ENCODE peak calls at places on chromosomes 11 and 22, in four cellular contexts. A is endothelial cell; O is stimulated activated CD4-positive, alpha-beta T cell treated with anti-CD3 and anti-CD28 coated beads, Interleukin-2, amount 100 ng/mL, for 48 hours; J is SJSA1. I is an unnamed sample.
A peak's percentile ranks its signal among the peaks of the same experiment; 100 is the strongest.

GRCh38 chr11:113240389-113240788 is 74.0 kb upstream of the TTC12 start:
- DNase-seq in A (no peak), O (no peak), J (no peak), I (no peak)

GRCh38 chr11:1192741-1193325 is 30.0 kb upstream of the MUC5B start:
- DNase-seq in A (no peak), O (no peak), J (no peak), I (no peak)

GRCh38 chr11:117166491-117166890 is 12.1 kb upstream of the SIDT2 start:
- DNase-seq in A (no peak), O (no peak), J (no peak), I (no peak)

GRCh38 chr22:32775957-32776356 is 25.5 kb upstream of the TIMP3 start:
- DNase-seq in A (no peak), O (no peak), J (no peak), I (no peak)

GRCh38 chr11:14335712-14336111 is 23.3 kb downstream of the RRAS2 start:
- DNase-seq in A (no peak), O (no peak), J (no peak), I (no peak)

GRCh38 chr22:33519140-33519973 is 400.9 kb downstream of the LARGE1 start:
- DNase-seq in A (peak; percentile 46), O (peak; percentile 2), J (peak; percentile 77), I (peak; percentile 57)

GRCh38 chr11:43925063-43925931 is 17.1 kb upstream of the C11orf96 start:
- DNase-seq in A (no peak), O (no peak), J (peak; percentile 39), I (no peak)

GRCh38 chr11:102252339-102252891 is 64.9 kb upstream of the BIRC3 start:
- DNase-seq in A (no peak), O (no peak), J (no peak), I (no peak)

GRCh38 chr11:9529333-9529648 is 44.2 kb upstream of the WEE1 start:
- DNase-seq in A (no peak), O (no peak), J (no peak), I (peak; percentile 68)

I was measured in colonic mucosa.